ENCODE peak calls at places on chromosomes 12 and 14, in four cellular contexts. D is fibroblast of the conjunctiva, R is substantia nigra, H is NCI-H1436 treated with DMSO at 0.1 percent for 48 hours. N is an unnamed sample.

GRCh38 chr12:751828-752672 is at the start of gene WNK1:
- DNase-seq in D (peak), R (peak), H (peak), N (peak)

GRCh38 chr14:89912667-89913211 is 41.8 kb downstream of the EFCAB11 start:
- DNase-seq in R (peak), D (peak), H (no peak), N (no peak)

GRCh38 chr14:96852823-96853422 is 55.7 kb downstream of the VRK1 start:
- DNase-seq in D (peak), R (no peak), H (no peak), N (peak)

GRCh38 chr14:87869619-87870583 is 123.1 kb downstream of the GALC start:
- DNase-seq in H (no peak), D (peak), R (no peak), N (no peak)

GRCh38 chr14:83706555-83706954 is 1823.4 kb upstream of the FLRT2 start:
- DNase-seq in R (no peak), H (no peak), D (no peak), N (no peak)

GRCh38 chr14:95524706-95525512 is 8.5 kb upstream of the SYNE3 start:
- DNase-seq in R (no peak), D (no peak), H (no peak), N (no peak)

GRCh38 chr14:95336192-95336760 is 16.6 kb upstream of the CLMN start:
- DNase-seq in D (no peak), R (no peak), H (no peak), N (no peak)

GRCh38 chr14:68820999-68821683 is 28.3 kb upstream of the ZFP36L1 start:
- DNase-seq in R (no peak), H (no peak), D (no peak), N (peak)

GRCh38 chr12:113472191-113473190 is 820 bp upstream of the LHX5 start:
- DNase-seq in D (no peak), H (no peak), R (no peak), N (no peak)

GRCh38 chr12:89033062-89033461 is 319.2 kb downstream of the DUSP6 start:
- DNase-seq in R (no peak), D (no peak), H (no peak), N (no peak)

GRCh38 chr12:2341871-2342270 is 289.1 kb downstream of the CACNA1C start:
- DNase-seq in R (no peak), H (no peak), D (no peak), N (no peak)

GRCh38 chr12:98446716-98447115 is 68.7 kb upstream of the TMPO start:
- DNase-seq in D (no peak), R (no peak), H (no peak), N (no peak)

GRCh38 chr14:100532154-100532915 is 54.9 kb downstream of the BEGAIN start:
- DNase-seq in R (no peak), H (no peak), D (no peak), N (no peak)

GRCh38 chr14:24052656-24053547 is 1.1 kb downstream of the CARMIL3 start:
- DNase-seq in H (no peak), D (no peak), R (no peak), N (peak)

GRCh38 chr14:104843442-104844305 is 21.4 kb upstream of the CEP170B start:
- DNase-seq in D (no peak), R (no peak), H (no peak), N (no peak)

GRCh38 chr12:120836119-120836684 is 68.0 kb downstream of the SPPL3 start:
- DNase-seq in D (no peak), R (no peak), H (no peak), N (no peak)

GRCh38 chr12:18849080-18849479 is 111.2 kb downstream of the CAPZA3 start:
- DNase-seq in R (no peak), D (no peak), H (no peak), N (no peak)

GRCh38 chr14:67579040-67579439 is 21.0 kb downstream of the PIGH start:
- DNase-seq in D (no peak), H (no peak), R (no peak), N (no peak)

GRCh38 chr12:51886021-51886710 is 1.7 kb upstream of the ANKRD33 start:
- DNase-seq in R (peak), H (no peak), D (peak), N (peak)

GRCh38 chr12:106586803-106587684 is 4.2 kb downstream of the RFX4 start:
- DNase-seq in H (no peak), D (no peak), R (no peak), N (no peak)

GRCh38 chr14:61281186-61281676 is at the start of gene TMEM30B:
- DNase-seq in R (no peak), H (peak), D (no peak), N (peak)

GRCh38 chr14:90434370-90435020 is 37.7 kb downstream of the CALM1 start:
- DNase-seq in D (no peak), H (no peak), R (no peak), N (no peak)

GRCh38 chr14:75176142-75176820 is at the start of gene TMED10:
- DNase-seq in R (peak), H (no peak), D (peak), N (peak)

GRCh38 chr12:11797317-11797913 is 147.9 kb downstream of the ETV6 start:
- DNase-seq in D (peak), R (no peak), H (no peak), N (no peak)

N was measured in CD8-positive, alpha-beta memory T cell.